ENCODE peak calls at places on chromosomes 16 and 17, in six cellular contexts. W is ecto neural progenitor cell; K is HuH-7.5; S is AG09319; R is HCT116; H is activated naive CD4-positive, alpha-beta T cell treated with anti-CD3 and anti-CD28 coated beads, Interleukin-2, amount 50 U/mL, for 72 hours. M is an unnamed sample.
A peak's percentile ranks its signal among the peaks of the same experiment; 100 is the strongest.

GRCh38 chr16:61237804-61238485 is 798.3 kb downstream of the CDH8 start:
- DNase-seq in W (no peak), K (no peak), S (no peak), R (no peak), H (no peak), M (no peak)

GRCh38 chr17:27241346-27241946 is 52.5 kb upstream of the WSB1 start:
- DNase-seq in W (no peak), K (no peak), S (no peak), R (peak; percentile 41), H (no peak), M (peak; percentile 60)

GRCh38 chr17:75289832-75290337 is 652 bp upstream of the SLC25A19 start:
- DNase-seq in W (no peak), K (no peak), S (no peak), R (no peak), H (no peak), M (no peak)

GRCh38 chr17:77675816-77676799 is 282.4 kb upstream of the TNRC6C start:
- DNase-seq in W (peak; percentile 65), K (no peak), S (no peak), R (no peak), H (no peak), M (no peak)

GRCh38 chr16:49920397-49920796 is 64.5 kb upstream of the ZNF423 start:
- DNase-seq in W (no peak), K (no peak), S (no peak), R (no peak), H (no peak), M (no peak)

GRCh38 chr17:53118948-53119347 is 703.8 kb upstream of the KIF2B start:
- DNase-seq in W (no peak), K (no peak), S (no peak), R (no peak), H (no peak), M (no peak)

GRCh38 chr16:9256196-9256595 is 164.8 kb downstream of the HAPSTR1 start:
- DNase-seq in W (peak; percentile 65), K (peak; percentile 32), S (no peak), R (peak; percentile 36), H (peak; percentile 60), M (no peak)

GRCh38 chr17:69574257-69575197 is 160.0 kb downstream of the MAP2K6 start:
- DNase-seq in W (no peak), K (no peak), S (no peak), R (no peak), H (no peak), M (no peak)

GRCh38 chr17:1590031-1590746 is 27.6 kb upstream of the PITPNA start:
- DNase-seq in W (no peak), K (peak; percentile 81), S (peak; percentile 42), R (peak; percentile 86), H (no peak), M (peak; percentile 87)

GRCh38 chr16:78852236-78852635 is 748.3 kb downstream of the MAF start:
- DNase-seq in W (no peak), K (no peak), S (no peak), R (no peak), H (no peak), M (no peak)

GRCh38 chr16:84683691-84684591 is 15.9 kb upstream of the USP10 start:
- DNase-seq in W (no peak), K (no peak), S (no peak), R (no peak), H (no peak), M (no peak)

M was measured in upper lobe of left lung.